ENCODE peak calls at places on chromosomes 16 and 17, in seven cellular contexts. U is heart left ventricle, D is fibroblast of the aortic adventitia, S is ovary, W is GM10248, F is left ventricle myocardium inferior, R is lower leg skin. Z is an unnamed sample.

GRCh38 chr16:51155901-51156810 is 5.1 kb upstream of the SALL1 start:
- DNase-seq in D (peak; percentile 62), S (no peak), R (no peak), W (no peak), U (no peak), F (no peak), Z (no peak)

GRCh38 chr17:45394913-45395568 is 37.6 kb downstream of the ARHGAP27 start:
- DNase-seq in R (no peak), W (peak; percentile 75), S (peak; percentile 64), D (peak; percentile 85), U (peak; percentile 83), F (peak; percentile 54), Z (no peak)

GRCh38 chr17:31321971-31322370 is 549 bp upstream of the EVI2A start:
- DNase-seq in R (no peak), W (no peak), S (no peak), U (no peak), D (no peak), F (no peak), Z (no peak)

GRCh38 chr16:49652441-49653175 is 203.3 kb downstream of the ZNF423 start:
- DNase-seq in F (peak; percentile 67), S (peak; percentile 77), D (peak; percentile 92), U (peak; percentile 81), R (no peak), W (no peak), Z (no peak)

GRCh38 chr16:19522369-19523159 is 666 bp upstream of the GDE1 start:
- DNase-seq in S (no peak), F (no peak), R (no peak), U (no peak), W (no peak), D (no peak), Z (no peak)

GRCh38 chr17:75842411-75842810 is 1.8 kb downstream of the UNC13D start:
- DNase-seq in U (no peak), D (no peak), W (no peak), F (no peak), R (no peak), S (no peak), Z (no peak)

GRCh38 chr16:73145166-73145565 is 97.2 kb upstream of the ZFHX3 start:
- DNase-seq in F (no peak), U (no peak), R (no peak), D (no peak), W (no peak), S (no peak), Z (no peak)

GRCh38 chr17:59783221-59784016 is 76.0 kb downstream of the VMP1 start:
- DNase-seq in D (peak; percentile 61), R (no peak), F (no peak), U (no peak), S (no peak), W (no peak), Z (peak; percentile 75)

GRCh38 chr17:33292981-33293867 is at the start of gene ASIC2:
- DNase-seq in W (no peak), S (no peak), R (no peak), D (no peak), F (no peak), U (no peak), Z (no peak)

GRCh38 chr17:33261911-33262665 is 31.0 kb downstream of the ASIC2 start:
- DNase-seq in R (no peak), F (no peak), D (no peak), S (no peak), U (no peak), W (no peak), Z (no peak)

GRCh38 chr16:1413684-1414531 is 596 bp downstream of the UNKL start:
- DNase-seq in W (peak; percentile 69), F (peak; percentile 46), U (peak; percentile 82), S (peak; percentile 44), D (peak; percentile 39), R (no peak), Z (peak; percentile 21)

GRCh38 chr17:81512984-81513668 is 527 bp upstream of the ACTG1 start:
- DNase-seq in D (no peak), R (peak; percentile 58), U (no peak), S (peak; percentile 67), F (peak; percentile 62), W (no peak), Z (peak; percentile 74)

GRCh38 chr17:34781071-34781470 is 180.2 kb downstream of the CCT6B start:
- DNase-seq in U (no peak), S (no peak), D (no peak), F (no peak), W (no peak), R (no peak), Z (no peak)

GRCh38 chr16:69328854-69329316 is 1.5 kb downstream of the PDF start:
- DNase-seq in R (no peak), S (no peak), W (no peak), D (no peak), U (no peak), F (no peak), Z (no peak)

GRCh38 chr16:46885960-46886763 is 2.0 kb downstream of the GPT2 start:
- DNase-seq in R (no peak), F (no peak), D (no peak), U (no peak), S (peak; percentile 28), W (no peak), Z (peak; percentile 55)

GRCh38 chr16:23673971-23674614 is 4.6 kb upstream of the PLK1 start:
- DNase-seq in F (no peak), W (no peak), S (no peak), D (no peak), R (no peak), U (no peak), Z (no peak)

GRCh38 chr16:58465817-58466216 is 34.1 kb upstream of the NDRG4 start:
- DNase-seq in S (no peak), R (no peak), D (no peak), U (no peak), F (no peak), W (no peak), Z (no peak)

GRCh38 chr17:81509048-81509686 is 3.4 kb downstream of the ACTG1 start:
- DNase-seq in D (no peak), U (no peak), F (no peak), S (no peak), W (no peak), R (no peak), Z (peak; percentile 57)

GRCh38 chr17:29107084-29107483 is 64.1 kb downstream of the PIPOX start:
- DNase-seq in U (no peak), S (no peak), R (no peak), W (no peak), F (no peak), D (no peak), Z (no peak)

GRCh38 chr16:12344577-12345343 is 368.2 kb downstream of the SNX29 start:
- DNase-seq in U (no peak), R (no peak), W (no peak), D (no peak), F (no peak), S (no peak), Z (no peak)

DNA sequence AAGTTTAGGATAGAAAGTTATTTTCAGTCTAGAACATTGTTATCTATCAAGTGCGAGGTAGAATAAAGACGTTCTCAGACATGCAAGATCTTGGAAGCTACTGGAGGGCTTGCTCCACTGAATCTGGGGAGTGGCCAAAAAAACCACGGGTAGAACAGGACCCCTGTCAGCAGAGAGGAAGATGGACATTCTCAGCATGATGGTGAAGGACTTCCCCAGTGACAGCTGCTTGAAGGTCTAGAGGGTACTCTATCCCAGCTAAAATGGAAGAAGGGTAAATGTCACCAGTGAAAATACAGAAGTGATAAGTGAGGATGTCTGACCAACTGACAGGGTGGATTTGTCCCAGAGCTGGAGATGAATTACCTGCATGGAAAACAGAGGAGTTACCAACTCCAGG is 10.1 kb downstream of the TNFRSF13B start:
- DNase-seq in R (no peak), F (no peak), U (no peak), W (no peak), D (no peak), S (no peak), Z (no peak)
- TF ChIP-seq CTCF in R (no peak), F (no peak), U (no peak), W (no peak), D (no peak), S (no peak), Z (no peak)

DNA sequence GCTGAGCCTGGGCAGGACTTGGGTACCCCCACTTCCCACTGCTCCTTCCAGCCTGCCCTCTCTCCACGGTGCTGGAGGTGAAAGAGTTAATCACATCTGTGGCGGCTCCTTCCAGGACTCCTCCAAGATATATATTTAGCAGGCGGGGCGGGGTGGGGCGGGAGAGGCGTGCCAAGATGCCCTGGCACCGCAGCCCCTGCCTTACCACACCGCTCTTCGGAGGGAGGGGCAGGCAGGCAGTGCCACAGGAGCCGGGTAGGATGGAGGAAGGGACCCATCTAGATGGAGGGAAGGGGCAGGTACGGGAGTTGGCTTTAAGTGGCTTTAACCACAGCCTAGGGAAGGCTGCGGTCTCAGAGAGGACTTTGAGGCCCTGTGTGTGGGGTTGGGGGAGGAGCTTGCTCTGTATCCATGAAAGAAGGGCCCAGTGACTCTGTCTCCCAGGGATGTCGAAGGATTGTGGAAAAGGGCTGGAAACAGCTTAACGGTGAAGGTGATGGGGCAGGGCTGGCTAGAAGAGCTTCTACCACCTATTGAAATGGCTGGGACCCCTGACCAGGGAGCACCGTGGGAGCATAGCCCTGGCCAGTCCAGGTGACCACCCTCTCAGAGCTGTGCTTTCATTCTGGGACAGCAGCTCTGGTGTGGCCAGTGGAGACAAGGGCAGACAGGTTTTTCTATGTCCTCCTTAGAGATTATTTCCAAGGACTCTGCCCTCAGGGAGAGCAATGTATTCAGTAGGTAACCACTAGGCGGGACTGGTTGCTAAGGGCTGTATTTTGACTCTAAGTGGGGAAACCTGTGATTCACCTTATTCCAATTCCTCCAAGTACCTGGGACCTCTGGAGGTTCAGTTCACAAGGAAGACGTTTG is 13.0 kb downstream of the GPR142 start:
- DNase-seq in U (peak; percentile 62), W (no peak), S (no peak), R (peak; percentile 30), F (no peak), D (no peak), Z (peak; percentile 39)
- TF ChIP-seq CTCF in U (no peak), W (no peak), S (no peak), R (no peak), F (no peak), D (no peak), Z (peak; percentile 74)

DNA sequence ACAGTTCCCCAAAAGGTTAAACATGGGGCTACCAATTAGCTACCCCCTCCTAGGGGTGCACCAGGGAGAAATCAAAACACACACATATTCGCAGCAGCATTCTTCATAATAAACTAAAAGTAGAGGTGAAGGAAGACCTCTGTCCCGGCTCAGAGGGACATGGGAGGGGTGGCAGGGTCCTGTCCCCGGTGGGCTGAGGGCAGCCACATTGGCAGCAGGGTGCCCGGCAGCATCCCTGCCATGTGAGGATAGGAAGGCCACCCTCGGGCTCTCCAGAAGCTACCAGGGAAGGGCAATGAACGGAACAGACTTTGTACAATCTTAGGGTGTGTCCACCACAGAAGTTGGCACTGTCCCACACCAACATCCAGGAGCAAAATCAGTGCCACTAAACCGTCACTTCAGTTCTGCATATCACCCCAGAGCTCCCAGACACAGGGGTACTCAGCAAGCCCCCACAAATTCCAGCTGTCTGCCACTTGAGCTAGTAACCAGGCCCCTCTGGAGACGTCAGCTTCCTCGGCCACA is 3.1 kb upstream of the DNAH17 start:
- DNase-seq in U (peak; percentile 28), S (no peak), W (no peak), F (no peak), R (no peak), D (no peak), Z (no peak)
- TF ChIP-seq CTCF in U (no peak), S (no peak), W (no peak), F (no peak), R (no peak), D (no peak), Z (no peak)

DNA sequence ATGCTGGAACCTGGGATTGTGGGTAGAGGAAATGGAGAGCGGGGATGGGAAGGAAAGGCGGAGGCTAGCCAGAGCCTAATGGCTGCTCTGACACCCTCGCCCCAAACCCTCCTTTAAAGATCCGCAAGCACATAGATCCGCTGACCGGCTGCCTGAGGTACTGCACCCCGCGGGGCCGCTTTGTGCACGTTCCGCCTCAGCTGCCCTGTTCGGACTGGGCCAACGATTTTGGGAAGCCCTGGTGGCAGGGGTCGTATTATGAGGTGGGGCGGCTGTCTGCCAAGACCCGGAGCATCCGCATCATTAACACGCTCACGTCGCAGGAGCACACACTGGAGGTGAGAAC is 657 bp downstream of the CYB5D1 start:
- DNase-seq in S (peak; percentile 39), F (peak; percentile 44), U (peak; percentile 68), D (peak; percentile 48), R (no peak), W (peak; percentile 39), Z (peak; percentile 48)
- TF ChIP-seq CTCF in S (peak; percentile 33), F (peak; percentile 52), U (peak; percentile 11), D (peak; percentile 65), R (no peak), W (peak; percentile 37), Z (peak; percentile 60)